ENCODE peak calls at places on chromosomes 2 and 18, in five cellular contexts. M, I, U, P and Y are unnamed samples.

GRCh38 chr2:54568876-54569298 is 112.8 kb downstream of the SPTBN1 start:
- DNase-seq in M (no peak), P (no peak), U (no peak), I (no peak), Y (no peak)

GRCh38 chr2:223460774-223461211 is 141.4 kb downstream of the SCG2 start:
- DNase-seq in I (no peak), U (no peak), M (no peak), P (no peak), Y (no peak)

GRCh38 chr2:188666503-188666902 is 307.7 kb upstream of the COL3A1 start:
- DNase-seq in P (no peak), I (no peak), U (no peak), M (no peak), Y (no peak)

GRCh38 chr2:110799376-110799775 is 67.0 kb downstream of the ACOXL start:
- DNase-seq in M (no peak), U (no peak), I (no peak), P (no peak), Y (no peak)

GRCh38 chr18:63363951-63364350 is 3.1 kb downstream of the KDSR start:
- DNase-seq in M (no peak), U (no peak), P (peak), I (no peak), Y (no peak)

GRCh38 chr2:23426284-23426905 is 41.4 kb downstream of the KLHL29 start:
- DNase-seq in P (no peak), U (no peak), I (peak), M (no peak), Y (peak)

GRCh38 chr2:152012697-152013096 is 86.1 kb downstream of the CACNB4 start:
- DNase-seq in U (no peak), I (no peak), P (no peak), M (no peak), Y (no peak)

GRCh38 chr2:158325031-158325781 is 131.3 kb downstream of the CCDC148 start:
- DNase-seq in P (no peak), M (no peak), U (no peak), I (no peak), Y (no peak)

GRCh38 chr2:206392118-206392517 is 51.2 kb upstream of the ADAM23 start:
- DNase-seq in I (no peak), M (no peak), U (no peak), P (no peak), Y (no peak)

GRCh38 chr18:48580066-48580465 is 41.2 kb downstream of the CTIF start:
- DNase-seq in P (no peak), I (no peak), M (no peak), U (no peak), Y (no peak)

GRCh38 chr2:156536534-156536933 is 100.4 kb downstream of the GPD2 start:
- DNase-seq in P (no peak), U (no peak), I (no peak), M (no peak), Y (no peak)

GRCh38 chr2:236579746-236580315 is 10.2 kb downstream of the ACKR3 start:
- DNase-seq in U (no peak), I (peak), P (no peak), M (no peak), Y (no peak)

GRCh38 chr2:5077479-5078089 is 614.6 kb upstream of the SOX11 start:
- DNase-seq in I (no peak), U (no peak), P (no peak), M (no peak), Y (no peak)

GRCh38 chr2:76958749-76959148 is 563.4 kb downstream of the LRRTM4 start:
- DNase-seq in I (no peak), U (no peak), P (no peak), M (no peak), Y (no peak)

GRCh38 chr2:25032094-25032493 is 9.8 kb upstream of the EFR3B start:
- DNase-seq in I (no peak), P (no peak), U (no peak), M (no peak), Y (no peak)

GRCh38 chr2:67323209-67323991 is 73.7 kb upstream of the ETAA1 start:
- DNase-seq in I (no peak), M (no peak), U (no peak), P (no peak), Y (no peak)

GRCh38 chr2:219736196-219736595 is 108.8 kb downstream of the SLC4A3 start:
- DNase-seq in I (no peak), M (no peak), U (peak), P (no peak), Y (no peak)

GRCh38 chr2:182406221-182406620 is 20.6 kb downstream of the PDE1A start:
- DNase-seq in P (no peak), U (no peak), I (no peak), M (no peak), Y (no peak)

GRCh38 chr18:75548353-75548752 is 120.8 kb upstream of the SMIM21 start:
- DNase-seq in P (no peak), M (no peak), I (no peak), U (no peak), Y (no peak)

GRCh38 chr18:77088977-77089795 is 43.4 kb downstream of the MBP start:
- DNase-seq in P (no peak), I (no peak), M (peak), U (no peak), Y (no peak)

GRCh38 chr2:234982096-234982834 is 30.4 kb downstream of the SH3BP4 start:
- DNase-seq in U (no peak), M (no peak), P (no peak), I (no peak), Y (no peak)
- H3K4me3 ChIP-seq in U (peak), M (peak), P (no peak), I (no peak), Y (no peak)

DNA sequence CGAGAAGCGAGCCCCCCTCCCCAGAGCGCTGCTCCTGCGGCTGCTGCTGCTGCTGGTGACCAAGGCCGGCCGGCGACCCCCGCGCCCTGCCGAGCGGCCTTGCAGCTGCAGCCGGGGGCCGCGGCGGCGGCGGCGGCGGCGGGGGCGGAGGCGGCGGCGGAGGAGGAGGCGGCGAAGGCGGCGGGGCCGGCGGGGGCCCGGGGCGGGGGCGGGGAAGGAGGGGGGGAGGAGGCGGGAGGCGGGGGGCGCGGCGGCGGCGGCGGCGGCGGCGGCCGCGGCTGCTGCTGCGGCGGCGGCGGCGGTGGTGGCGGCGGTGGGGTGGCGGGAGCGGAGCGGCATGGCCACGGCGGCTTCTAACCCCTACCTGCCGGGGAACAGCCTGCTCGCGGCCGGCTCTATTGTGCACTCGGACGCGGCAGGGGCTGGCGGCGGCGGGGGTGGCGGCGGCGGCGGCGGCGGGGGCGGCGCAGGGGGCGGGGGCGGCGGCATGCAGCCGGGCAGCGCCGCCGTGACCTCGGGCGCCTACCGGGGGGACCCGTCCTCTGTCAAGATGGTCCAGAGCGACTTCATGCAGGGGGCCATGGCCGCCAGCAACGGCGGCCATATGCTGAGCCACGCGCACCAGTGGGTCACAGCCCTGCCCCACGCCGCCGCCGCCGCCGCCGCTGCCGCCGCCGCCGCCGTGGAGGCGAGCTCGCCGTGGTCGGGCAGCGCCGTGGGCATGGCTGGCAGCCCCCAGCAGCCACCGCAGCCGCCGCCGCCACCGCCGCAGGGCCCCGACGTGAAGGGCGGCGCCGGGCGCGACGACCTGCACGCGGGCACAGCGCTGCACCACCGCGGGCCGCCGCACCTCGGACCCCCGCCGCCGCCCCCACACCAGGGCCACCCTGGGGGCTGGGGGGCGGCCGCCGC is 1.5 kb downstream of the POU3F3 start:
- DNase-seq in U (no peak), I (no peak), M (no peak), P (no peak), Y (no peak)
- H3K4me3 ChIP-seq in U (no peak), I (no peak), M (no peak), P (no peak), Y (no peak)

GRCh38 chr2:238873841-238874240 is 26.0 kb downstream of the TWIST2 start:
- DNase-seq in U (no peak), I (no peak), M (no peak), P (no peak), Y (no peak)

GRCh38 chr2:238874330-238875050 is 26.6 kb downstream of the TWIST2 start:
- DNase-seq in U (no peak), P (no peak), I (peak), M (no peak), Y (peak)

GRCh38 chr2:238872026-238872425 is 24.1 kb downstream of the TWIST2 start:
- DNase-seq in I (peak), P (no peak), M (no peak), U (no peak), Y (no peak)

GRCh38 chr2:238873401-238873801 is 25.5 kb downstream of the TWIST2 start:
- DNase-seq in U (no peak), I (peak), M (no peak), P (no peak), Y (no peak)

GRCh38 chr2:238872628-238873400 is 24.9 kb downstream of the TWIST2 start:
- DNase-seq in I (peak), M (no peak), U (no peak), P (no peak), Y (peak)
- H3K4me3 ChIP-seq in I (no peak), M (no peak), U (no peak), P (no peak), Y (no peak)

DNA sequence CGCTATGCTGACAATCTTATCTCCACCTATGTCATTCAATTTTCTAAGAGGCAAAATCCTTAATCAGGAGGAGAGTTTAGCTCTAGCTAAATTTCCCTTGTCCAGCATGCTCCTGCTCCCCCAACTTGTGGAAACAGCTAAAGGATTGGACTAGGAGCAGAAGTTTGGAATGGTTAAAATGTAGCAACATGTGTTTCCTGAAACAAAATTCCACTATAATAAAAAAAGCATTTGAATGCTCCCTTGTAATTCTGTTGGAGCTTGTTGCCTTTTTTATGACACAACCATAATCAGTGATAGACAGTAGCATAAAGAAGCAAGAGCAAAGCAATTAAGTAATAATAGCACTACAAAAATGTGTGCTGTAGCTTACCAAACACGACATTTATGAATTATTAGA is 6.9 kb downstream of the ACTR3 start:
- DNase-seq in P (no peak), M (no peak), U (no peak), I (no peak), Y (no peak)
- H3K4me3 ChIP-seq in P (no peak), M (no peak), U (no peak), I (no peak), Y (no peak)

GRCh38 chr2:240820014-240820606 is at the start of gene KIF1A:
- DNase-seq in M (no peak), U (no peak), I (no peak), P (no peak), Y (no peak)
- H3K4me3 ChIP-seq in M (peak), U (peak), I (peak), P (no peak), Y (no peak)

DNA sequence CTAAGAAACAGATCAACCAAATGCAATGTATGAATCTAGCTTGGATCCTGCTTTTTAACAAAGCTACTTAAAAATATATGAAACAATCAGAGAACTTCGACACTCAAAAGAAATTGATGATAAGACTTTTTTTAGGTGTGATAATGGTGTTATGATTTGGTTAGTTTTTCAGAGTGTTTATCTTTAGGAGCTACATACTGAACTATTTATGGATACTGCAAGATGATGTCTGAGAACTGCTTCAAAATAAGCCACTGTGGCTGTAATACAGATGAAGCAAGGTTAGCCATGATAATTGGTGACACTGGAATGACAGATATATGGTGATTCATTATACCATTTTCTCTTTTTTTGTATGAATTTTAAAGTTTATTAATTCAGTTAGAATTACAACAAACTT is 14.2 kb downstream of the SLC25A12 start:
- DNase-seq in M (no peak), I (no peak), U (no peak), P (no peak), Y (no peak)
- H3K4me3 ChIP-seq in M (no peak), I (no peak), U (no peak), P (no peak), Y (no peak)

DNA sequence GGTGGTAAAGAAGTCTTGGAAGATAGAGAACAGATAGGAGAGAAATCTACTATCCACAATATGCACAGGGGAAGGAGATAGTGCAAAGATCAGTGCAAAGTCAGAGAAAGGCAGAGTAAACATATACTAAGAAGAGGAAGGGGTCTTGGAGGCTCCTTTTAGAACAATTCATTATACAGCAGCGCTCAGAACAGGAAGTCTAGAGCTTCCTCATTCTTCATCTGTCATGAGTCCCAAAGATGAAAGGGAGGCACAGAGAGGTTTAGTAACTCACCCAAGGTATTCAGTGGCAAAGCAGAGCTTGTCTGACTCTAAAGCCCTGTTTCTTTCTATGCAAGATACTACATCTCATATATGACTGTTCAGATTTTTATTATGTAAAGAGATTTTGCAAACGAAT is 1.4 kb downstream of the SP110 start:
- DNase-seq in P (no peak), M (no peak), I (no peak), U (no peak), Y (no peak)
- H3K4me3 ChIP-seq in P (peak), M (peak), I (no peak), U (no peak), Y (no peak)

GRCh38 chr2:197045115-197045514 is 118.6 kb upstream of the PGAP1 start:
- DNase-seq in I (no peak), P (no peak), U (no peak), M (no peak), Y (no peak)

GRCh38 chr2:197037863-197038398 is 111.4 kb upstream of the PGAP1 start:
- DNase-seq in I (no peak), U (no peak), P (no peak), M (no peak), Y (no peak)

GRCh38 chr2:197042613-197043248 is 116.2 kb upstream of the PGAP1 start:
- DNase-seq in U (no peak), M (no peak), P (no peak), I (no peak), Y (no peak)
- H3K4me3 ChIP-seq in U (no peak), M (no peak), P (no peak), I (no peak), Y (no peak)